ENCODE peak calls at places on chromosomes 11 and 22, in six cellular contexts. S is GM23338, J is H1, C is HepG2, M is SK-N-SH, H is K562. E is an unnamed sample.

GRCh38 chr11:76759092-76759491 is 24.1 kb upstream of the TSKU start:
- DNase-seq in S (no peak), J (no peak), C (no peak), M (no peak), H (no peak), E (no peak)

GRCh38 chr11:46669606-46670243 is 30.7 kb downstream of the ARHGAP1 start:
- DNase-seq in S (peak; percentile 50), J (no peak), C (peak; percentile 23), M (peak; percentile 49), H (peak; percentile 49), E (no peak)

GRCh38 chr11:20089796-20090653 is 70.2 kb downstream of the DBX1 start:
- DNase-seq in S (peak; percentile 10), J (no peak), C (peak; percentile 32), M (no peak), H (peak; percentile 67), E (peak; percentile 76)

GRCh38 chr11:45089251-45089650 is 57.2 kb upstream of the PRDM11 start:
- DNase-seq in S (no peak), J (no peak), C (no peak), M (no peak), H (no peak), E (peak; percentile 14)

GRCh38 chr22:49629586-49630447 is 197.9 kb downstream of the BRD1 start:
- DNase-seq in S (no peak), J (no peak), C (no peak), M (no peak), H (no peak), E (no peak)

GRCh38 chr11:59283825-59284772 is 71.4 kb upstream of the MPEG1 start:
- DNase-seq in S (peak; percentile 75), J (no peak), C (peak; percentile 40), M (no peak), H (peak; percentile 43), E (peak; percentile 38)

GRCh38 chr11:39247570-39248137 is 2211.8 kb downstream of the LRRC4C start:
- DNase-seq in S (no peak), J (no peak), C (no peak), M (no peak), H (no peak), E (no peak)

GRCh38 chr22:45537734-45538181 is 35.1 kb downstream of the FBLN1 start:
- DNase-seq in S (no peak), J (no peak), C (no peak), M (peak; percentile 66), H (no peak), E (no peak)

GRCh38 chr11:66728760-66729385 is at the start of gene SPTBN2:
- DNase-seq in S (peak; percentile 82), J (no peak), C (no peak), M (no peak), H (peak; percentile 77), E (no peak)

GRCh38 chr11:32434387-32435151 is 770 bp downstream of the WT1 start:
- DNase-seq in S (peak; percentile 69), J (peak; percentile 86), C (peak; percentile 5), M (peak; percentile 26), H (peak; percentile 85), E (no peak)

GRCh38 chr11:79438631-79439429 is 2.0 kb downstream of the TENM4 start:
- DNase-seq in S (peak; percentile 58), J (peak; percentile 73), C (no peak), M (peak; percentile 65), H (no peak), E (no peak)

GRCh38 chr11:130633466-130633865 is 185.0 kb downstream of the ADAMTS15 start:
- DNase-seq in S (no peak), J (no peak), C (no peak), M (no peak), H (no peak), E (no peak)

GRCh38 chr11:69953356-69953755 is 124.8 kb upstream of the ANO1 start:
- DNase-seq in S (no peak), J (no peak), C (no peak), M (no peak), H (no peak), E (no peak)

GRCh38 chr22:35708917-35709316 is 8.8 kb upstream of the APOL5 start:
- DNase-seq in S (no peak), J (no peak), C (no peak), M (no peak), H (no peak), E (no peak)

GRCh38 chr11:108793611-108794010 is 128.7 kb downstream of the DDX10 start:
- DNase-seq in S (no peak), J (no peak), C (no peak), M (no peak), H (no peak), E (no peak)

GRCh38 chr11:66081505-66081904 is 11.4 kb downstream of the PACS1 start:
- DNase-seq in S (no peak), J (no peak), C (no peak), M (no peak), H (peak; percentile 51), E (peak; percentile 44)

GRCh38 chr22:20970939-20971657 is 4.0 kb downstream of the AIFM3 start:
- DNase-seq in S (no peak), J (no peak), C (no peak), M (no peak), H (no peak), E (no peak)

GRCh38 chr11:14908214-14908880 is 16.3 kb upstream of the CYP2R1 start:
- DNase-seq in S (peak; percentile 70), J (no peak), C (peak; percentile 44), M (peak; percentile 55), H (peak; percentile 45), E (peak; percentile 36)

GRCh38 chr22:26766510-26767350 is 109.3 kb downstream of the MIAT start:
- DNase-seq in S (no peak), J (no peak), C (no peak), M (no peak), H (no peak), E (no peak)

GRCh38 chr11:8501838-8502237 is 92.2 kb downstream of the STK33 start:
- DNase-seq in S (no peak), J (no peak), C (no peak), M (no peak), H (no peak), E (no peak)

GRCh38 chr11:104522650-104523049 is 358.7 kb upstream of the PDGFD start:
- DNase-seq in S (no peak), J (no peak), C (peak; percentile 0), M (peak; percentile 25), H (no peak), E (no peak)

GRCh38 chr11:6618117-6619020 is 853 bp downstream of the TPP1 start:
- DNase-seq in S (no peak), J (no peak), C (peak; percentile 44), M (no peak), H (peak; percentile 87), E (peak; percentile 92)

GRCh38 chr11:102564110-102564509 is 33.6 kb upstream of the MMP7 start:
- DNase-seq in S (no peak), J (no peak), C (peak; percentile 27), M (no peak), H (peak; percentile 30), E (peak; percentile 59)

GRCh38 chr22:33687464-33687863 is 232.8 kb downstream of the LARGE1 start:
- DNase-seq in S (no peak), J (no peak), C (no peak), M (no peak), H (no peak), E (no peak)

GRCh38 chr22:19810381-19811141 is 44.1 kb downstream of the GNB1L start:
- DNase-seq in S (no peak), J (no peak), C (no peak), M (peak; percentile 57), H (no peak), E (peak; percentile 4)

GRCh38 chr11:75199412-75199955 is 41.1 kb upstream of the TPBGL start:
- DNase-seq in S (no peak), J (no peak), C (no peak), M (no peak), H (no peak), E (no peak)

GRCh38 chr11:69832561-69833413 is 13.6 kb upstream of the FGF3 start:
- DNase-seq in S (peak; percentile 56), J (peak; percentile 53), C (no peak), M (peak; percentile 26), H (no peak), E (no peak)

GRCh38 chr11:108135845-108136599 is 14.7 kb downstream of the ACAT1 start:
- DNase-seq in S (no peak), J (no peak), C (no peak), M (no peak), H (no peak), E (no peak)

GRCh38 chr11:79244175-79244804 is 196.5 kb downstream of the TENM4 start:
- DNase-seq in S (no peak), J (no peak), C (no peak), M (no peak), H (no peak), E (no peak)

DNA sequence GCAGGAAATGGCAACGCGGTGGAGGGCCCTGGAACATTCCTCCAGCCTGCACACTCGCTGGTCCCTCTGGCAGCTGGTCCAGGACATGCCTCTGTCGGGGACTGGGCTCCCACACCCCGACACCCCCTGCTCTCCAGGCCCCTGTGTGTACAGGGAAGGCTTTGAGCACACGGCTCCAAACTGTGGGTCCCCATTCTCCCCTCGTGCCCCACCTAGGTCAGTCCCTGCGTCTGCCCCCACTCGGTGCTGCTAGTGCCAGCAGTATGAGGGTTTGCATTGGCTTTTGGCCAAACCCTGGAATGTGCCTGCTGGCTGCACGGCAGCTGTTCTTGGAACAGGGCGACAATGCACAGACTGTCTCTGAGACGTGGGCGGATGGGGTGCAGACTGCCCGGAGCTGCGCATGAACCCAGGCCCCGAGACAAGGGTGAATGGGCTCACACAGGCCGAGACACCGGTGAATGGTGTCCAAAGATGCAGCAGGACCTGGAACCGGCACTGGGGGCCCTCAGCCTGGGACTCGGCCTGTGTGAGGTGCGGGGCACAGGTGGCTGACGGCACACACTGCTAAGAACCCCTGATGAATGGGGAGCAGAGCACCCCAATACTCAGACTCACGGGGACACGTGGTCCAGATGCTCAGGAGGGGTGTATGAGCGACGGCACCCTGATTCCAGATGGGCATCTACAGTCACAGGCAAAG is 7.5 kb upstream of the SYT8 start:
- DNase-seq in S (no peak), J (no peak), C (peak; percentile 70), M (peak; percentile 89), H (no peak), E (peak; percentile 41)
- TF ChIP-seq POLR2AphosphoS5 in S (no peak), J (no peak), C (no peak), M (no peak), H (no peak), E (no peak)

GRCh38 chr22:22798232-22798616 is 89.4 kb upstream of the IGLL5 start:
- DNase-seq in S (no peak), J (no peak), C (no peak), M (no peak), H (no peak), E (no peak)
- H3K27ac ChIP-seq in S (no peak overlapping the region), J (no peak overlapping the region), C (no peak overlapping the region), M (no peak overlapping the region), H (no peak overlapping the region), E (no peak overlapping the region)

GRCh38 chr11:68090706-68091105 is 30.5 kb downstream of the CHKA start:
- DNase-seq in S (no peak), J (peak; percentile 24), C (no peak), M (no peak), H (no peak), E (no peak)

GRCh38 chr11:68092411-68092810 is 28.8 kb downstream of the CHKA start:
- DNase-seq in S (no peak), J (peak; percentile 13), C (no peak), M (no peak), H (no peak), E (no peak)

GRCh38 chr11:68093565-68093964 is 27.6 kb downstream of the CHKA start:
- DNase-seq in S (no peak), J (no peak), C (no peak), M (no peak), H (no peak), E (no peak)

GRCh38 chr11:68090287-68090686 is 30.9 kb downstream of the CHKA start:
- DNase-seq in S (no peak), J (no peak), C (no peak), M (no peak), H (no peak), E (no peak)
- H2AFZ ChIP-seq in S (no peak overlapping the region), J (no peak overlapping the region), C (no peak overlapping the region), M (no peak overlapping the region), H (no peak overlapping the region), E (no peak overlapping the region)

GRCh38 chr11:118609380-118610219 is 2.2 kb downstream of the PHLDB1 start:
- DNase-seq in S (peak; percentile 57), J (peak; percentile 75), C (no peak), M (no peak), H (no peak), E (peak; percentile 47)
- TF ChIP-seq POLR2AphosphoS5 in S (no peak), J (no peak), C (no peak), M (no peak), H (no peak), E (no peak)

E was measured in endothelial cell of umbilical vein.